ENCODE peak calls at places on chromosomes 4 and X, in seven cellular contexts. X is MM.1S, T is H9, R is IMR-90, O is heart right ventricle, F is PC-3, S is fibroblast of lung. Z is an unnamed sample. For H3K4me1, the result is how much of the 10 kb centered on the place peaks cover.

GRCh38 chr4:157196050-157196449 is 24.5 kb upstream of the GRIA2 start:
- DNase-seq in X (no peak), T (peak), R (no peak), O (no peak), F (no peak), S (no peak), Z (no peak)

GRCh38 chrX:22520128-22520828 is 247.6 kb downstream of the CBLL2 start:
- DNase-seq in X (no peak), T (no peak), R (no peak), O (no peak), F (peak), S (no peak), Z (no peak)

GRCh38 chrX:72568406-72569092 is 4.1 kb downstream of the HDAC8 start:
- DNase-seq in X (no peak), T (no peak), R (peak), O (no peak), F (peak), S (peak), Z (no peak)

GRCh38 chr4:148444296-148445070 is 2.3 kb upstream of the NR3C2 start:
- DNase-seq in X (peak), T (peak), R (no peak), O (peak), F (peak), S (no peak), Z (peak)

GRCh38 chr4:8910100-8910821 is 38.6 kb upstream of the HMX1 start:
- DNase-seq in X (no peak), T (no peak), R (no peak), O (no peak), F (no peak), S (no peak), Z (peak)

GRCh38 chrX:44568196-44568595 is 25.5 kb upstream of the FUNDC1 start:
- DNase-seq in X (no peak), T (no peak), R (no peak), O (no peak), F (no peak), S (no peak), Z (no peak)

GRCh38 chr4:115759231-115759630 is 645.8 kb upstream of the NDST4 start:
- DNase-seq in X (no peak), T (no peak), R (no peak), O (no peak), F (no peak), S (no peak), Z (no peak)

GRCh38 chr4:31613946-31614623 is 893.9 kb downstream of the PCDH7 start:
- DNase-seq in X (peak), T (peak), R (no peak), O (no peak), F (no peak), S (peak), Z (no peak)

GRCh38 chr4:64899563-64899962 is 490.3 kb upstream of the TECRL start:
- DNase-seq in X (no peak), T (no peak), R (no peak), O (no peak), F (peak), S (no peak), Z (no peak)

GRCh38 chr4:172666711-172667368 is 501.8 kb upstream of the GALNT7 start:
- DNase-seq in X (no peak), T (peak), R (peak), O (no peak), F (no peak), S (no peak), Z (no peak)

GRCh38 chrX:9707306-9708015 is 58.2 kb downstream of the GPR143 start:
- DNase-seq in X (no peak), T (no peak), R (no peak), O (no peak), F (no peak), S (no peak), Z (no peak)

GRCh38 chr4:58590714-58591113 is 1480.5 kb upstream of the IGFBP7 start:
- DNase-seq in X (no peak), T (no peak), R (no peak), O (no peak), F (peak), S (no peak), Z (no peak)

GRCh38 chr4:85482000-85482738 is 7.2 kb downstream of the ARHGAP24 start:
- DNase-seq in X (no peak), T (no peak), R (no peak), O (no peak), F (no peak), S (no peak), Z (no peak)

GRCh38 chrX:33336783-33337182 is 125.4 kb upstream of the DMD start:
- DNase-seq in X (no peak), T (peak), R (peak), O (peak), F (peak), S (peak), Z (peak)

GRCh38 chr4:128388352-128388630 is 100.7 kb upstream of the PGRMC2 start:
- DNase-seq in X (no peak), T (no peak), R (no peak), O (no peak), F (peak), S (no peak), Z (no peak)

GRCh38 chrX:133921764-133922389 is 63.5 kb downstream of the GPC3 start:
- DNase-seq in X (peak), T (peak), R (peak), O (peak), F (peak), S (peak), Z (peak)

GRCh38 chrX:46327229-46328081 is 217.8 kb downstream of the ZNF674 start:
- DNase-seq in X (no peak), T (peak), R (no peak), O (peak), F (peak), S (peak), Z (peak)

GRCh38 chr4:104064650-104065577 is 345.1 kb upstream of the TACR3 start:
- DNase-seq in X (peak), T (peak), R (no peak), O (peak), F (peak), S (peak), Z (peak)

GRCh38 chr4:145075742-145076472 is 22.1 kb downstream of the ANAPC10 start:
- DNase-seq in X (no peak), T (no peak), R (no peak), O (no peak), F (no peak), S (no peak), Z (no peak)

GRCh38 chr4:1842339-1842895 is 13.5 kb downstream of the LETM1 start:
- DNase-seq in X (no peak), T (peak), R (no peak), O (no peak), F (no peak), S (no peak), Z (peak)

GRCh38 chr4:16794816-16795445 is 103.5 kb downstream of the LDB2 start:
- DNase-seq in X (peak), T (peak), R (peak), O (peak), F (peak), S (peak), Z (peak)

GRCh38 chr4:150593996-150594395 is 12.0 kb downstream of the MAB21L2 start:
- DNase-seq in X (no peak), T (no peak), R (peak), O (no peak), F (peak), S (peak), Z (no peak)

GRCh38 chrX:72358313-72358712 is 52.6 kb upstream of the CITED1 start:
- DNase-seq in X (no peak), T (no peak), R (peak), O (no peak), F (peak), S (peak), Z (peak)

GRCh38 chr4:85867281-85867680 is 392.3 kb downstream of the ARHGAP24 start:
- DNase-seq in X (no peak), T (no peak), R (no peak), O (no peak), F (no peak), S (no peak), Z (no peak)

GRCh38 chr4:150366487-150366999 is 215.4 kb upstream of the MAB21L2 start:
- DNase-seq in X (no peak), T (peak), R (no peak), O (no peak), F (no peak), S (no peak), Z (no peak)

GRCh38 chr4:107060388-107060787 is 24.3 kb upstream of the DKK2 start:
- DNase-seq in X (no peak), T (no peak), R (no peak), O (no peak), F (no peak), S (no peak), Z (no peak)

GRCh38 chr4:28886934-28887333 is 1833.2 kb upstream of the PCDH7 start:
- DNase-seq in X (no peak), T (no peak), R (peak), O (no peak), F (peak), S (no peak), Z (no peak)

DNA sequence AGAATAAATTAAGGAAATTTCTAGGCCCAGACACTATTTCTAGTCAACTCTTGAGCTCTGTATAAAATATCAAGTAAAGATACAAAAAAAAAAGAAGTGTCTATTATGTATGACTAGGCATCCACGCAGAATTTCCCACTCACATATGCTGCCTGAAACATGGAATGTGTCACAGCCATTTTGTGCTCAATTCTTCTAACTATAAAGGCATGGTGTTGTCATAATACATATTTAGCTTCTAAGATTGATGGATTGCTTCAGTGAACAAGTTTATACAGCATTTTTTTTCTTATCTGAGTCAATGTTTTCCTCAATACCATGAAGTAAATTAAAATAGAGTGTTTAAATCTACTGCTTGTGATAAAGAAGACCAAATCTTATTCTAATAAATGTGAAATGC is 1829.2 kb upstream of the PCDH7 start:
- DNase-seq in X (no peak), T (no peak), R (no peak), O (no peak), F (no peak), S (no peak), Z (no peak)
- H3K4me1 ChIP-seq in X (under half), T (under half), R (under half), O (under half), F (under half), S (under half), Z (under half)

DNA sequence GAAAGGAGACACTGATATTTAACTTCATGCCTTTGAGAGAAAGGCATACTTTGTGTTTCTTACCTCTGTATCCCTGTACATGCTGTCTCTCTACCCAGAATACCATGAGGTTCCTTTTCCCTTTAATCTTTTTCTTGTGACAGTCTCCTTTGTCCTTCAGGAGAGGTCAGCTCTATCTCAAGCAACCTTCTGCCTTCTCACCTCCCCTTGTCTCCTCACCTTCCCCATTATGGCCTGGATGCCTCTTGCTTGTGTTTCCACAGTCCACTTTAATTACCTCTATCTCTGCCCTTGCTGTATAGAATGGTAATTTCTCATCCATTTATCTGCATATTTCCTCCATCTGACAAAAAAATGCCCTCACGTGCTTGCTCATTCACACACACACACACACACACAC is 28.4 kb downstream of the MSN start:
- DNase-seq in X (no peak), T (no peak), R (no peak), O (no peak), F (no peak), S (no peak), Z (no peak)
- H3K4me1 ChIP-seq in X (half or more), T (under half), R (under half), O (half or more), F (under half), S (under half), Z (under half)

DNA sequence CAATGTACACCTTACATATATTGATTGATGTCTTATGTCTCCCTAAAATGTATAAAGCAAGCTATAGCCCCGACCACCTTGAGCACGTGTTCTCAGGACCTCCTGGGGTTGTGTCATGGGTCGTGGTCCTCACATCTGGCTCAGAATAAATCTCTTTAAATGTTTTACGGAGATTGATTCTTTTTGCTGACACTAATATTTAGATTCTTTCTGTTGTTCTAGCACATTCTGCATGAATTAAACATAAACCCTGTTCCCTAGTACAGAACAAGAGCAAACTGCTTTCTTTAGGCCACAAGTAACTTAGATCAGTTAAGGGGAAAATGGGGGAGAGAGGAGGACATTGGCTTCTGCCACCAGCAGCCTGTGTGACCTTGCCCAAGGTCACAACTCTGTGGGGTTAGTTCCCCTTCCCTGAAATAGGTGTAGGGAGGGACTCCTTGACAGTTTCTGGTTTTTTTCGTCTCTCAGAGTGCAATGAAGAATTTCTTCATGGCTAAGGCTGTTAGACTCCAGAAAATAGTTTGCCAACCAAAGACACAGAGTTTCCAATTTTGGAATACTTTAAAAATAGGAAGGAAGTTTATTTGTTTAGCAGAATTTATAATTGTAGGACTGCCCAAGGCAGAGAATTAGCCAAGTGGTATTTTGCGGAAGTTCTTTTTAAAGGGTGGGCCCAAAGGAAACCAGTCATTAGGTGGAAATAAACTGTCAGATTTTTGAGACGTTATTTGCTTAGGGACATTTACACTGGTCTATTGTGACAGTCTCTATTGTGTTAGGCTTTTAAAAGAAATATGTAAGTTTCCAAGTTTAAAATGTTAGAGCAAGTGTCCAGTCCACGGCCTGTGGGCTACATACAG is 29.4 kb downstream of the PTTG2 start:
- DNase-seq in X (no peak), T (no peak), R (no peak), O (no peak), F (no peak), S (no peak), Z (no peak)
- H3K4me1 ChIP-seq in X (under half), T (under half), R (under half), O (half or more), F (under half), S (under half), Z (under half)

GRCh38 chr4:138957302-138957701 is 58.3 kb upstream of the NOCT start:
- DNase-seq in X (no peak), T (no peak), R (no peak), O (no peak), F (no peak), S (no peak), Z (no peak)
- H3K4me1 ChIP-seq in X (under half), T (under half), R (under half), O (under half), F (under half), S (under half), Z (under half)

DNA sequence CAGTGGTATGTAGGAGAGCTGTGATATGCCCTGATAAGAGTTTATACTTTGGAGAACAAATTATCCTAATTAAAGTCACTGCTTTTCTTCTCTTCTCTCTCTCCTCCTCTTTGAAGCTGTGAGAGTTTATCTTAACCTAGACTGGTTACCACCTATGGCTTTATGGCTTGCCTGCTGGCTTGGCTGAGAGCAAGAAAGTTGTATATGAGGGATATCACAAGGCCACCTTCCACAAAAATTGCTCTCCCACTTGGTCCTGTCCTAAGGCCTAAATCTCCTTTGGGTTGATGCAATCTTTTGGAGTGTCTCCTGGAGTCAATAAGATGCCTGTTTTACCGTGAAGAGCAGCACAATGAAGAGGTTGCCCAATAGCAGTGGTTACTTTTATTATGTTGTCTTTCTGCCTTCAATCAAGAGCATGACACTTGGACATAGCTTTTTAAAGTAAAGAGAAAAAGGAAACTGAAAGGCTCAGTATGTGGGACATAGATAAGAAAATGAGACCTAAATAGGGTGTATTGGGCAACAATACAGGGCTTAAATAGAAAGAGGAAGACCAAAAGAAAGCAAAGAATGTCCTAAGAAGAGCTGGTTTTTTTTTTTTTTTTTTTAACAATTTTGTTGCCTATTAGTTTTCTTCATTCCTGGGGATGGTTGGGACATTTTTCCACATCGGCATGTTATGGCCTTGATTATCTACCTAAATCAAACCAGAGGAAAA is 9.2 kb downstream of the GUCY1A1 start:
- DNase-seq in X (peak), T (no peak), R (no peak), O (no peak), F (peak), S (no peak), Z (no peak)
- H3K4me1 ChIP-seq in X (under half), T (under half), R (under half), O (half or more), F (under half), S (under half), Z (under half)

Z was measured in testis.